ENCODE peak calls at places on chromosomes 13 and 19, in ten cellular contexts. I is activated CD8-positive, alpha-beta memory T cell treated with anti-CD3 and anti-CD28 coated beads for 1 hour; U is stimulated activated CD4-positive, alpha-beta T cell treated with anti-CD3 and anti-CD28 coated beads, Interleukin-1b, Interleukin-23, amount 100 ng/mL, for 24 hours; E is stimulated activated CD8-positive, alpha-beta memory T cell treated with anti-CD3 and anti-CD28 coated beads, Interleukin-4, amount 100 ng/mL, for 1 hour; T is mesenchymal stem cell; G is NT2/D1; X is mammary epithelial cell; D is Calu3; W is RWPE1; Q is fibroblast of pulmonary artery. Z is an unnamed sample.

GRCh38 chr19:41893899-41894298 is 10.9 kb downstream of the ARHGEF1 start:
- DNase-seq in W (no peak), U (no peak), I (no peak), G (no peak), D (no peak), X (no peak), E (no peak), Q (no peak), T (peak; percentile 37), Z (no peak)

GRCh38 chr19:41872775-41873647 is 4.1 kb upstream of the CD79A start:
- DNase-seq in W (peak; percentile 66), D (peak; percentile 92), I (peak; percentile 50), Q (peak; percentile 67), U (peak; percentile 64), X (peak; percentile 77), T (peak; percentile 70), E (no peak), G (peak; percentile 66), Z (peak; percentile 88)

GRCh38 chr19:17807731-17808316 is 12.9 kb downstream of the B3GNT3 start:
- DNase-seq in Q (no peak), D (no peak), T (no peak), I (no peak), G (no peak), U (no peak), E (no peak), W (no peak), X (no peak), Z (no peak)

GRCh38 chr19:53388168-53388567 is 6.8 kb upstream of the ZNF765 start:
- DNase-seq in E (no peak), T (no peak), Q (peak; percentile 5), I (no peak), W (no peak), X (no peak), G (no peak), U (no peak), D (no peak), Z (no peak)

GRCh38 chr13:110236831-110237261 is 70.1 kb downstream of the COL4A1 start:
- DNase-seq in I (no peak), E (no peak), W (no peak), Q (no peak), X (no peak), G (no peak), D (no peak), T (no peak), U (no peak), Z (no peak)

GRCh38 chr13:66780814-66781213 is 449.3 kb downstream of the PCDH9 start:
- DNase-seq in D (no peak), T (no peak), X (peak; percentile 63), G (no peak), U (no peak), I (no peak), Q (peak; percentile 43), W (peak; percentile 45), E (no peak), Z (no peak)

GRCh38 chr19:38704488-38705026 is 39.7 kb downstream of the CAPN12 start:
- DNase-seq in X (no peak), U (no peak), I (no peak), E (no peak), D (no peak), Q (no peak), G (no peak), T (no peak), W (no peak), Z (no peak)

GRCh38 chr19:45598267-45599011 is 3.6 kb downstream of the GPR4 start:
- DNase-seq in Q (peak; percentile 57), W (no peak), I (no peak), X (no peak), D (no peak), G (no peak), T (no peak), E (no peak), U (no peak), Z (no peak)

GRCh38 chr13:31925079-31925478 is 106.5 kb upstream of the FRY start:
- DNase-seq in I (no peak), D (no peak), X (no peak), G (no peak), W (no peak), Q (no peak), T (no peak), U (no peak), E (no peak), Z (no peak)

GRCh38 chr19:49019242-49019932 is 2.5 kb upstream of the LHB start:
- DNase-seq in T (no peak), X (peak; percentile 29), W (peak; percentile 70), Q (no peak), I (peak; percentile 50), G (peak; percentile 35), E (peak; percentile 35), U (peak; percentile 49), D (peak; percentile 88), Z (peak; percentile 83)

GRCh38 chr19:51016798-51017683 is 2.5 kb downstream of the KLK10 start:
- DNase-seq in E (peak; percentile 18), D (peak; percentile 98), Q (peak; percentile 57), T (peak; percentile 11), W (peak; percentile 90), X (peak; percentile 87), I (peak; percentile 40), U (peak; percentile 49), G (peak; percentile 59), Z (peak; percentile 77)

GRCh38 chr13:75935805-75936204 is 299.7 kb downstream of the LMO7 start:
- DNase-seq in X (no peak), W (no peak), E (no peak), G (peak; percentile 1), T (no peak), Q (no peak), D (no peak), U (no peak), I (no peak), Z (no peak)

GRCh38 chr19:33325920-33326319 is 23.6 kb upstream of the CEBPA start:
- DNase-seq in X (no peak), G (no peak), D (no peak), Q (peak; percentile 75), U (no peak), T (no peak), E (no peak), I (no peak), W (no peak), Z (no peak)

GRCh38 chr19:41000310-41000737 is 9.2 kb downstream of the CYP2B6 start:
- DNase-seq in X (peak; percentile 41), I (no peak), G (no peak), D (peak; percentile 98), Q (peak; percentile 4), W (peak; percentile 24), U (no peak), E (no peak), T (no peak), Z (peak; percentile 61)

GRCh38 chr13:110272227-110272626 is 34.7 kb downstream of the COL4A1 start:
- DNase-seq in T (no peak), G (no peak), W (no peak), E (no peak), X (no peak), I (no peak), D (no peak), Q (no peak), U (no peak), Z (no peak)

GRCh38 chr13:44474122-44474910 is 100.7 kb downstream of the SERP2 start:
- DNase-seq in D (peak; percentile 4), Q (peak; percentile 17), G (no peak), I (no peak), T (peak; percentile 13), W (no peak), X (no peak), U (no peak), E (no peak), Z (no peak)

GRCh38 chr13:114128348-114128623 is 4.1 kb downstream of the RASA3 start:
- DNase-seq in I (no peak), E (no peak), Q (no peak), U (no peak), W (no peak), T (no peak), X (no peak), D (no peak), G (no peak), Z (no peak)

GRCh38 chr13:86918682-86919081 is 752.5 kb upstream of the SLITRK5 start:
- DNase-seq in X (no peak), T (no peak), W (no peak), Q (no peak), I (no peak), D (no peak), E (no peak), U (no peak), G (no peak), Z (no peak)

GRCh38 chr19:39499082-39499642 is 415 bp downstream of the DLL3 start:
- DNase-seq in D (peak; percentile 47), G (no peak), E (no peak), U (no peak), T (peak; percentile 30), I (no peak), W (no peak), Q (no peak), X (peak; percentile 17), Z (no peak)

GRCh38 chr19:48798937-48799336 is 11.9 kb downstream of the BCAT2 start:
- DNase-seq in D (no peak), U (no peak), W (no peak), X (no peak), I (no peak), Q (no peak), E (no peak), G (no peak), T (peak; percentile 39), Z (no peak)

GRCh38 chr19:23515551-23515950 is 120.3 kb upstream of the ZNF91 start:
- DNase-seq in E (no peak), X (no peak), T (no peak), I (no peak), W (no peak), G (no peak), Q (no peak), D (no peak), U (no peak), Z (no peak)